ENCODE peak calls at places on chromosomes 16 and 17, in six cellular contexts. X is stomach; K is activated CD4-positive, alpha-beta T cell treated with anti-CD3 and anti-CD28 coated beads for 24 hours; P is stimulated activated naive CD8-positive, alpha-beta T cell treated with anti-CD3 and anti-CD28 coated beads, Interleukin-15, Interleukin-2, amounts not matched to agents 100 U/mL and 50 U/mL, for 24 hours; M is NCI-H446 treated with DMSO at 0.1 percent for 48 hours; T is stimulated activated CD8-positive, alpha-beta memory T cell treated with anti-CD3 and anti-CD28 coated beads, Interleukin-7, amount 100 ng/mL, for 48 hours. D is an unnamed sample.

GRCh38 chr16:66549284-66550131 is at the start of gene TK2:
- DNase-seq in T (peak), P (peak), M (no peak), X (peak), K (peak), D (peak)

GRCh38 chr16:84650062-84650991 is 2.0 kb downstream of the KLHL36 start:
- DNase-seq in X (no peak), M (no peak), K (no peak), P (no peak), T (no peak), D (peak)

GRCh38 chr17:78883090-78883532 is 19.9 kb downstream of the CEP295NL start:
- DNase-seq in M (no peak), X (peak), K (no peak), P (peak), T (no peak), D (peak)

GRCh38 chr16:4792951-4793513 is 2.1 kb upstream of the SMIM22 start:
- DNase-seq in K (no peak), X (no peak), P (no peak), T (no peak), M (no peak), D (no peak)

GRCh38 chr16:86038923-86039310 is 140.0 kb downstream of the IRF8 start:
- DNase-seq in P (peak), X (no peak), K (no peak), T (peak), M (no peak), D (no peak)

GRCh38 chr17:50274945-50275221 is 617 bp downstream of the TMEM92 start:
- DNase-seq in P (no peak), M (no peak), K (no peak), T (no peak), X (no peak), D (no peak)

GRCh38 chr17:35486920-35487727 is 38.6 kb upstream of the SLFN13 start:
- DNase-seq in T (peak), M (no peak), K (peak), X (peak), P (peak), D (peak)

GRCh38 chr16:67392301-67393059 is 818 bp downstream of the TPPP3 start:
- DNase-seq in M (no peak), X (no peak), P (no peak), T (no peak), K (no peak), D (no peak)

GRCh38 chr17:4998027-4998665 is 396 bp downstream of the KIF1C start:
- DNase-seq in T (no peak), K (no peak), X (peak), P (peak), M (no peak), D (peak)

GRCh38 chr16:88769617-88770458 is 15.2 kb downstream of the PIEZO1 start:
- DNase-seq in K (no peak), P (peak), M (no peak), T (no peak), X (no peak), D (no peak)

GRCh38 chr16:12276631-12277030 is 300.1 kb downstream of the SNX29 start:
- DNase-seq in M (no peak), K (no peak), P (no peak), T (no peak), X (no peak), D (no peak)

GRCh38 chr16:69395859-69396186 is 10.0 kb upstream of the TERF2 start:
- DNase-seq in X (no peak), K (no peak), P (no peak), T (no peak), M (no peak), D (no peak)

GRCh38 chr17:49486012-49486641 is 9.0 kb upstream of the NGFR start:
- DNase-seq in K (no peak), P (peak), M (no peak), X (no peak), T (no peak), D (peak)

GRCh38 chr16:51523400-51523799 is 372.3 kb upstream of the SALL1 start:
- DNase-seq in X (no peak), P (no peak), T (no peak), K (no peak), M (no peak), D (no peak)

GRCh38 chr16:86821933-86822332 is 243.6 kb downstream of the FOXL1 start:
- DNase-seq in M (no peak), X (no peak), T (no peak), P (no peak), K (no peak), D (no peak)

GRCh38 chr17:77373298-77374169 is 232.8 kb downstream of the SEC14L1 start:
- DNase-seq in X (peak), K (no peak), P (peak), T (no peak), M (no peak), D (peak)

GRCh38 chr16:88357306-88358032 is 25.3 kb upstream of the ZNF469 start:
- DNase-seq in T (no peak), X (no peak), P (no peak), K (no peak), M (no peak), D (no peak)

GRCh38 chr16:55008836-55009510 is 78.3 kb downstream of the IRX5 start:
- DNase-seq in M (no peak), P (no peak), K (no peak), T (no peak), X (no peak), D (no peak)

GRCh38 chr17:16352838-16353701 is at the start of gene CENPV:
- DNase-seq in T (peak), P (peak), K (peak), X (peak), M (no peak), D (peak)